ENCODE peak calls at places on chromosomes 16 and 17, in eight cellular contexts. One of them, this sample, is unnamed.

GRCh38 chr17:71726320-71726719 is 394.5 kb upstream of the SOX9 start:
- DNase-seq in cardiac muscle cell: no peak
- DNase-seq in right lobe of liver: no peak
- DNase-seq in cardiac fibroblast: peak; percentile 1
- DNase-seq in keratinocyte: no peak
- DNase-seq in epithelial cell of esophagus: no peak
- DNase-seq in brain microvascular endothelial cell: no peak
- DNase-seq in upper lobe of right lung: no peak
- DNase-seq in this sample: no peak

GRCh38 chr16:24346734-24347133 is 90.6 kb downstream of the CACNG3 start:
- DNase-seq in cardiac muscle cell: no peak
- DNase-seq in right lobe of liver: no peak
- DNase-seq in cardiac fibroblast: no peak
- DNase-seq in keratinocyte: no peak
- DNase-seq in epithelial cell of esophagus: no peak
- DNase-seq in brain microvascular endothelial cell: no peak
- DNase-seq in upper lobe of right lung: no peak
- DNase-seq in this sample: no peak

GRCh38 chr16:85168732-85169256 is 56.5 kb upstream of the CIBAR2 start:
- DNase-seq in cardiac muscle cell: peak; percentile 74
- DNase-seq in right lobe of liver: peak; percentile 76
- DNase-seq in cardiac fibroblast: peak; percentile 73
- DNase-seq in keratinocyte: no peak
- DNase-seq in epithelial cell of esophagus: peak; percentile 26
- DNase-seq in brain microvascular endothelial cell: no peak
- DNase-seq in upper lobe of right lung: no peak
- DNase-seq in this sample: peak; percentile 74

GRCh38 chr16:53904533-53904932 is 200.6 kb downstream of the FTO start:
- DNase-seq in cardiac muscle cell: no peak
- DNase-seq in right lobe of liver: no peak
- DNase-seq in cardiac fibroblast: no peak
- DNase-seq in keratinocyte: no peak
- DNase-seq in epithelial cell of esophagus: peak; percentile 61
- DNase-seq in brain microvascular endothelial cell: no peak
- DNase-seq in upper lobe of right lung: no peak
- DNase-seq in this sample: no peak

GRCh38 chr16:3295783-3296182 is 9.4 kb downstream of the TIGD7 start:
- DNase-seq in cardiac muscle cell: no peak
- DNase-seq in right lobe of liver: no peak
- DNase-seq in cardiac fibroblast: no peak
- DNase-seq in keratinocyte: no peak
- DNase-seq in epithelial cell of esophagus: no peak
- DNase-seq in brain microvascular endothelial cell: no peak
- DNase-seq in upper lobe of right lung: no peak
- DNase-seq in this sample: no peak

GRCh38 chr17:57424777-57425188 is 168.5 kb downstream of the MSI2 start:
- DNase-seq in cardiac muscle cell: no peak
- DNase-seq in right lobe of liver: no peak
- DNase-seq in cardiac fibroblast: peak; percentile 35
- DNase-seq in keratinocyte: no peak
- DNase-seq in epithelial cell of esophagus: peak; percentile 29
- DNase-seq in brain microvascular endothelial cell: peak; percentile 26
- DNase-seq in upper lobe of right lung: peak; percentile 34
- DNase-seq in this sample: no peak

GRCh38 chr16:55478827-55479559 is at the start of gene MMP2:
- DNase-seq in cardiac muscle cell: peak; percentile 62
- DNase-seq in right lobe of liver: no peak
- DNase-seq in cardiac fibroblast: peak; percentile 87
- DNase-seq in keratinocyte: no peak
- DNase-seq in epithelial cell of esophagus: peak; percentile 33
- DNase-seq in brain microvascular endothelial cell: peak; percentile 42
- DNase-seq in upper lobe of right lung: peak; percentile 74
- DNase-seq in this sample: peak; percentile 84

GRCh38 chr17:50280068-50280467 is 5.8 kb downstream of the TMEM92 start:
- DNase-seq in cardiac muscle cell: no peak
- DNase-seq in right lobe of liver: no peak
- DNase-seq in cardiac fibroblast: no peak
- DNase-seq in keratinocyte: no peak
- DNase-seq in epithelial cell of esophagus: no peak
- DNase-seq in brain microvascular endothelial cell: no peak
- DNase-seq in upper lobe of right lung: no peak
- DNase-seq in this sample: no peak

GRCh38 chr16:76235426-76235825 is 41.8 kb upstream of the CNTNAP4 start:
- DNase-seq in cardiac muscle cell: no peak
- DNase-seq in right lobe of liver: no peak
- DNase-seq in cardiac fibroblast: no peak
- DNase-seq in keratinocyte: no peak
- DNase-seq in epithelial cell of esophagus: no peak
- DNase-seq in brain microvascular endothelial cell: no peak
- DNase-seq in upper lobe of right lung: no peak
- DNase-seq in this sample: no peak

GRCh38 chr17:78653382-78653781 is 76.2 kb upstream of the DNAH17 start:
- DNase-seq in cardiac muscle cell: no peak
- DNase-seq in right lobe of liver: no peak
- DNase-seq in cardiac fibroblast: peak; percentile 60
- DNase-seq in keratinocyte: no peak
- DNase-seq in epithelial cell of esophagus: no peak
- DNase-seq in brain microvascular endothelial cell: peak; percentile 53
- DNase-seq in upper lobe of right lung: no peak
- DNase-seq in this sample: no peak

GRCh38 chr16:52634101-52634500 is 87.2 kb upstream of the TOX3 start:
- DNase-seq in cardiac muscle cell: no peak
- DNase-seq in right lobe of liver: no peak
- DNase-seq in cardiac fibroblast: no peak
- DNase-seq in keratinocyte: no peak
- DNase-seq in epithelial cell of esophagus: no peak
- DNase-seq in brain microvascular endothelial cell: no peak
- DNase-seq in upper lobe of right lung: no peak
- DNase-seq in this sample: no peak

GRCh38 chr17:64015447-64015846 is 5.0 kb downstream of the ICAM2 start:
- DNase-seq in cardiac muscle cell: no peak
- DNase-seq in right lobe of liver: no peak
- DNase-seq in cardiac fibroblast: no peak
- DNase-seq in keratinocyte: no peak
- DNase-seq in epithelial cell of esophagus: no peak
- DNase-seq in brain microvascular endothelial cell: no peak
- DNase-seq in upper lobe of right lung: no peak
- DNase-seq in this sample: no peak
- H3K4me3 ChIP-seq in cardiac muscle cell: no peak overlapping the region
- H3K4me3 ChIP-seq in right lobe of liver: no peak overlapping the region
- H3K4me3 ChIP-seq in cardiac fibroblast: no peak overlapping the region
- H3K4me3 ChIP-seq in keratinocyte: no peak overlapping the region
- H3K4me3 ChIP-seq in epithelial cell of esophagus: no peak overlapping the region
- H3K4me3 ChIP-seq in brain microvascular endothelial cell: no peak overlapping the region
- H3K4me3 ChIP-seq in upper lobe of right lung: no peak overlapping the region
- H3K4me3 ChIP-seq in this sample: peak overlapping the region; percentile 67

GRCh38 chr17:81537856-81538555 is 9.8 kb downstream of the FSCN2 start:
- DNase-seq in cardiac muscle cell: peak; percentile 0
- DNase-seq in right lobe of liver: no peak
- DNase-seq in cardiac fibroblast: no peak
- DNase-seq in keratinocyte: no peak
- DNase-seq in epithelial cell of esophagus: no peak
- DNase-seq in brain microvascular endothelial cell: no peak
- DNase-seq in upper lobe of right lung: no peak
- DNase-seq in this sample: no peak
- TF ChIP-seq CTCF in cardiac muscle cell: no peak
- TF ChIP-seq CTCF in right lobe of liver: peak; percentile 2
- TF ChIP-seq CTCF in cardiac fibroblast: no peak
- TF ChIP-seq CTCF in keratinocyte: no peak
- TF ChIP-seq CTCF in epithelial cell of esophagus: no peak
- TF ChIP-seq CTCF in brain microvascular endothelial cell: no peak
- TF ChIP-seq CTCF in upper lobe of right lung: no peak
- TF ChIP-seq CTCF in this sample: peak; percentile 7

GRCh38 chr17:27082023-27082774 is 211.7 kb upstream of the WSB1 start:
- DNase-seq in cardiac muscle cell: no peak
- DNase-seq in right lobe of liver: no peak
- DNase-seq in cardiac fibroblast: no peak
- DNase-seq in keratinocyte: no peak
- DNase-seq in epithelial cell of esophagus: no peak
- DNase-seq in brain microvascular endothelial cell: no peak
- DNase-seq in upper lobe of right lung: no peak
- DNase-seq in this sample: no peak
- H3K4me3 ChIP-seq in cardiac muscle cell: no peak overlapping the region
- H3K4me3 ChIP-seq in right lobe of liver: no peak overlapping the region
- H3K4me3 ChIP-seq in cardiac fibroblast: no peak overlapping the region
- H3K4me3 ChIP-seq in keratinocyte: no peak overlapping the region
- H3K4me3 ChIP-seq in epithelial cell of esophagus: no peak overlapping the region
- H3K4me3 ChIP-seq in brain microvascular endothelial cell: no peak overlapping the region
- H3K4me3 ChIP-seq in upper lobe of right lung: no peak overlapping the region
- H3K4me3 ChIP-seq in this sample: no peak overlapping the region

GRCh38 chr16:70473446-70474319 is 19.3 kb downstream of the FCSK start:
- DNase-seq in cardiac muscle cell: no peak
- DNase-seq in right lobe of liver: no peak
- DNase-seq in cardiac fibroblast: no peak
- DNase-seq in keratinocyte: no peak
- DNase-seq in epithelial cell of esophagus: no peak
- DNase-seq in brain microvascular endothelial cell: no peak
- DNase-seq in upper lobe of right lung: no peak
- DNase-seq in this sample: no peak
- TF ChIP-seq CTCF in cardiac muscle cell: no peak
- TF ChIP-seq CTCF in right lobe of liver: no peak
- TF ChIP-seq CTCF in cardiac fibroblast: no peak
- TF ChIP-seq CTCF in keratinocyte: no peak
- TF ChIP-seq CTCF in epithelial cell of esophagus: no peak
- TF ChIP-seq CTCF in brain microvascular endothelial cell: peak; percentile 6
- TF ChIP-seq CTCF in upper lobe of right lung: no peak
- TF ChIP-seq CTCF in this sample: no peak

GRCh38 chr16:9330036-9330545 is 238.6 kb downstream of the HAPSTR1 start:
- DNase-seq in cardiac muscle cell: no peak
- DNase-seq in right lobe of liver: no peak
- DNase-seq in cardiac fibroblast: no peak
- DNase-seq in keratinocyte: no peak
- DNase-seq in epithelial cell of esophagus: no peak
- DNase-seq in brain microvascular endothelial cell: no peak
- DNase-seq in upper lobe of right lung: no peak
- DNase-seq in this sample: no peak
- H3K4me3 ChIP-seq in cardiac muscle cell: no peak overlapping the region
- H3K4me3 ChIP-seq in right lobe of liver: no peak overlapping the region
- H3K4me3 ChIP-seq in cardiac fibroblast: no peak overlapping the region
- H3K4me3 ChIP-seq in keratinocyte: no peak overlapping the region
- H3K4me3 ChIP-seq in epithelial cell of esophagus: no peak overlapping the region
- H3K4me3 ChIP-seq in brain microvascular endothelial cell: no peak overlapping the region
- H3K4me3 ChIP-seq in upper lobe of right lung: no peak overlapping the region
- H3K4me3 ChIP-seq in this sample: no peak overlapping the region

DNA sequence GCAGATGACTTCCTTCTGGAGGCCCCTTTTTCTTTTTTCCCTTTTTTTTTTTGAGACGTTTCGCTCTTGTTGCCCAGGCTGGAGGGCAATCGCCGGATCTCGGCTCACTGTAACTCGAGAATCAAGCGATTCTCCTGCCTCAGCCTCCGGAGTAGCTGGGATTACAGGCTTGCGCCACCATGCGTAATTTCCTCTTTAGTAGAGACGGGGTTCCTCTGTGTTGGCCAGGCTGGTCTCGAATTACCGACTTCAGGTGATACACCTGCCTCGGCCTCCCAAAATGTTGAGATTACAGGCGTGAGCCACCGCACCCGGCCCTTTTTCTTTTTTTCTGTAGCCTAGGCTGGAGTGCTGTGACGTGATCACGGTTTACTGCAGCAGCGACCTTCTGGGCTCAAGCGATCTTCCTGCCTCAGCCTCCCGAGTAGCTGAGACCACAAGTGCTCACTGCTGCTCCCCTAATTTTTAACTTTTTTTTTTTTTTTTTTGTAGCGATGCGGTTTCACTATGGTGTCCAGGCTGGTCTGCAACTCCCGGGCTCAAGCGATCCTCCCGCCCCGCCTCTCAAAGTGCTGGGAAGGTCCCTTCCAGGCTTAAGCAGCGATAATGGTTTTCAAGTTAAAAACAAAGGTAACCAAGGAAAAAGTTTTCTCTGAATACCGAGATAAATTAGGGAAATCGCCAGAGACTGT is 956 bp upstream of the IST1 start:
- DNase-seq in cardiac muscle cell: peak; percentile 50
- DNase-seq in right lobe of liver: peak; percentile 65
- DNase-seq in cardiac fibroblast: peak; percentile 74
- DNase-seq in keratinocyte: no peak
- DNase-seq in epithelial cell of esophagus: peak; percentile 78
- DNase-seq in brain microvascular endothelial cell: peak; percentile 59
- DNase-seq in upper lobe of right lung: peak; percentile 75
- DNase-seq in this sample: peak; percentile 37
- TF ChIP-seq CTCF in cardiac muscle cell: no peak
- TF ChIP-seq CTCF in right lobe of liver: peak; percentile 25
- TF ChIP-seq CTCF in cardiac fibroblast: no peak
- TF ChIP-seq CTCF in keratinocyte: peak; percentile 15
- TF ChIP-seq CTCF in epithelial cell of esophagus: no peak
- TF ChIP-seq CTCF in brain microvascular endothelial cell: peak; percentile 24
- TF ChIP-seq CTCF in upper lobe of right lung: no peak
- TF ChIP-seq CTCF in this sample: peak; percentile 28